ENCODE peak calls at places on chromosomes 13 and 19, in eight cellular contexts. F is PC-9; V is activated naive CD4-positive, alpha-beta T cell treated with anti-CD3 and anti-CD28 coated beads for 36 hours; S is mesendoderm; T is BE2C; Q is breast epithelium; D is NCI-H2107; L is WTC11. N is an unnamed sample.
A peak's percentile ranks its signal among the peaks of the same experiment; 100 is the strongest.

GRCh38 chr13:79226938-79227337 is 179.1 kb downstream of the RBM26 start:
- DNase-seq in F (no peak), D (no peak), S (peak; percentile 50), Q (no peak), T (no peak), L (no peak), V (no peak), N (no peak)

GRCh38 chr19:15672580-15673175 is at the start of gene CYP4F12:
- DNase-seq in T (peak; percentile 27), L (no peak), V (peak; percentile 18), S (no peak), F (peak; percentile 82), Q (peak; percentile 46), D (no peak), N (no peak)

GRCh38 chr19:883661-884211 is 9.3 kb downstream of the MED16 start:
- DNase-seq in F (peak; percentile 97), Q (no peak), V (no peak), T (no peak), D (peak; percentile 70), L (no peak), S (peak; percentile 82), N (no peak)

GRCh38 chr13:31945202-31945978 is 86.2 kb upstream of the FRY start:
- DNase-seq in Q (peak; percentile 58), S (peak; percentile 55), L (no peak), V (no peak), F (peak; percentile 97), T (peak; percentile 77), D (peak; percentile 57), N (no peak)

GRCh38 chr19:48735031-48735615 is 5.3 kb downstream of the RASIP1 start:
- DNase-seq in F (peak; percentile 68), D (no peak), S (peak; percentile 92), T (no peak), Q (no peak), L (peak; percentile 81), V (no peak), N (no peak)

GRCh38 chr19:1566392-1567115 is 1.6 kb downstream of the MEX3D start:
- DNase-seq in Q (peak; percentile 72), F (no peak), T (peak; percentile 86), V (no peak), D (no peak), S (peak; percentile 88), L (peak; percentile 74), N (no peak)

GRCh38 chr13:113722921-113723320 is 36.1 kb upstream of the TMEM255B start:
- DNase-seq in S (peak; percentile 37), T (peak; percentile 8), L (no peak), V (no peak), D (no peak), Q (no peak), F (no peak), N (no peak)

GRCh38 chr19:35519291-35519690 is 5.8 kb upstream of the DMKN start:
- DNase-seq in F (peak; percentile 66), T (no peak), D (no peak), L (no peak), S (no peak), V (no peak), Q (no peak), N (no peak)

GRCh38 chr19:38907227-38907626 is 4.8 kb downstream of the CCER2 start:
- DNase-seq in F (no peak), S (no peak), T (no peak), Q (no peak), V (no peak), D (no peak), L (no peak), N (no peak)

GRCh38 chr13:76326343-76326742 is 559.9 kb downstream of the KCTD12 start:
- DNase-seq in V (no peak), L (no peak), F (no peak), T (no peak), S (no peak), D (no peak), Q (no peak), N (no peak)